ENCODE peak calls at places on chromosomes 11 and 22, in four cellular contexts. R is CD8-positive, alpha-beta T cell; G is adrenal gland; Q is heart left ventricle. A is an unnamed sample. For H3K4me1, the result is how much of the 10 kb centered on the place peaks cover.

GRCh38 chr11:33808228-33808828 is 34.0 kb upstream of the FBXO3 start:
- DNase-seq in R (peak), G (peak), Q (peak), A (peak)

GRCh38 chr11:40403321-40403720 is 1056.1 kb downstream of the LRRC4C start:
- DNase-seq in R (no peak), G (no peak), Q (no peak), A (no peak)

GRCh38 chr11:121067912-121068652 is 33.0 kb upstream of the TECTA start:
- DNase-seq in R (no peak), G (no peak), Q (no peak), A (no peak)

GRCh38 chr11:76205252-76206076 is 838 bp downstream of the WNT11 start:
- DNase-seq in R (no peak), G (no peak), Q (no peak), A (no peak)

GRCh38 chr11:28346721-28347120 is 238.5 kb downstream of the METTL15 start:
- DNase-seq in R (no peak), G (no peak), Q (no peak), A (no peak)

GRCh38 chr22:29914165-29914564 is 31.2 kb downstream of the MTMR3 start:
- DNase-seq in R (no peak), G (no peak), Q (no peak), A (no peak)

GRCh38 chr11:119567667-119568582 is 145.0 kb upstream of the THY1 start:
- DNase-seq in R (no peak), G (peak), Q (peak), A (no peak)

GRCh38 chr11:66227700-66228099 is 40.7 kb upstream of the RAB1B start:
- DNase-seq in R (no peak), G (no peak), Q (no peak), A (no peak)

GRCh38 chr11:13940611-13941256 is 21.8 kb upstream of the SPON1 start:
- DNase-seq in R (peak), G (no peak), Q (no peak), A (no peak)

GRCh38 chr11:120863359-120863758 is 160.5 kb upstream of the TBCEL start:
- DNase-seq in R (no peak), G (no peak), Q (no peak), A (no peak)

GRCh38 chr11:5691963-5692358 is 2.4 kb downstream of the TRIM22 start:
- DNase-seq in R (no peak), G (no peak), Q (no peak), A (no peak)

GRCh38 chr22:37564111-37564711 is 3.9 kb downstream of the CDC42EP1 start:
- DNase-seq in R (no peak), G (no peak), Q (no peak), A (no peak)

GRCh38 chr11:67302571-67303131 is 679 bp upstream of the SSH3 start:
- DNase-seq in R (no peak), G (peak), Q (peak), A (no peak)

GRCh38 chr22:22833059-22833458 is 54.6 kb upstream of the IGLL5 start:
- DNase-seq in R (no peak), G (no peak), Q (no peak), A (no peak)

GRCh38 chr11:118953265-118953664 is 2.8 kb upstream of the UPK2 start:
- DNase-seq in R (no peak), G (no peak), Q (no peak), A (no peak)

GRCh38 chr11:18564149-18564548 is 24.4 kb downstream of the UEVLD start:
- DNase-seq in R (no peak), G (no peak), Q (no peak), A (no peak)

GRCh38 chr11:4636136-4636535 is 1.1 kb upstream of the OR51D1 start:
- DNase-seq in R (no peak), G (no peak), Q (no peak), A (no peak)

GRCh38 chr22:44671742-44672141 is 30.3 kb upstream of the PRR5 start:
- DNase-seq in R (no peak), G (no peak), Q (no peak), A (no peak)

GRCh38 chr11:7056828-7057513 is 31.8 kb upstream of the RBMXL2 start:
- DNase-seq in R (no peak), G (no peak), Q (no peak), A (no peak)

GRCh38 chr11:10456519-10456918 is 1.5 kb downstream of the AMPD3 start:
- DNase-seq in R (peak), G (no peak), Q (no peak), A (no peak)

GRCh38 chr22:35894464-35894878 is 134.2 kb downstream of the RBFOX2 start:
- DNase-seq in R (no peak), G (no peak), Q (peak), A (no peak)

GRCh38 chr11:122746611-122747305 is 91.2 kb downstream of the UBASH3B start:
- DNase-seq in R (no peak), G (no peak), Q (no peak), A (no peak)
- H3K4me1 ChIP-seq in R (half or more), G (under half), Q (under half), A (under half)

GRCh38 chr11:73322986-73323306 is 14.9 kb downstream of the ARHGEF17 start:
- DNase-seq in R (no peak), G (no peak), Q (no peak), A (no peak)

GRCh38 chr11:73323464-73323863 is 15.4 kb downstream of the ARHGEF17 start:
- DNase-seq in R (no peak), G (peak), Q (peak), A (peak)

GRCh38 chr11:73321342-73322110 is 13.4 kb downstream of the ARHGEF17 start:
- DNase-seq in R (no peak), G (no peak), Q (peak), A (peak)

GRCh38 chr11:73320786-73321325 is 12.8 kb downstream of the ARHGEF17 start:
- DNase-seq in R (no peak), G (no peak), Q (no peak), A (no peak)

GRCh38 chr11:73322111-73322985 is 14.3 kb downstream of the ARHGEF17 start:
- DNase-seq in R (no peak), G (no peak), Q (no peak), A (no peak)
- H3K27ac ChIP-seq in R (no peak), G (no peak), Q (peak), A (peak)

DNA sequence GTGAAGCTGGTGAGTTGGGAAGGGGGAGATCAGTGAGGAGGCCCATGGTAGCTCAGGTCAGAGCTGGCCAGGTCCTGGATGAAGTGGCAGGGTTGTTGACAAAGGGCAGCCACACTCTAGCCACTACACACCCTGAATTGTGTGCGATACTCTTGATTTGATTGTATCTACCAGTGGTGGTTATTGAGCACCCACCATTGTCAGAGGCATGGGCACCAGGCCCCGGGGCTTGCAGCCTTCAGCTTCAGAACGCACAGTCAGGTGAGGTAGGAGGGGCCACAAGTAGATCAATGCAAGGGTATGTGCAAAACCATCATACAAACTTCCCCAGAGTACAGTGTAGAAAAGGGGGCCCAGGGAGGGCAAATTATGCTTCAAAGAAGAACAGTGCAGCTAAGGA is 38.1 kb downstream of the MICAL2 start:
- DNase-seq in R (no peak), G (no peak), Q (no peak), A (no peak)
- H3K4me1 ChIP-seq in R (under half), G (under half), Q (under half), A (under half)

GRCh38 chr22:28893810-28894209 is 10.4 kb downstream of the ZNRF3 start:
- DNase-seq in R (no peak), G (no peak), Q (no peak), A (no peak)

GRCh38 chr22:28896611-28897010 is 13.2 kb downstream of the ZNRF3 start:
- DNase-seq in R (no peak), G (no peak), Q (no peak), A (no peak)

GRCh38 chr22:28892175-28892731 is 8.9 kb downstream of the ZNRF3 start:
- DNase-seq in R (no peak), G (no peak), Q (no peak), A (no peak)

GRCh38 chr22:28894320-28894719 is 10.9 kb downstream of the ZNRF3 start:
- DNase-seq in R (no peak), G (no peak), Q (peak), A (peak)

GRCh38 chr22:28894793-28895192 is 11.4 kb downstream of the ZNRF3 start:
- DNase-seq in R (no peak), G (no peak), Q (no peak), A (no peak)
- H3K27ac ChIP-seq in R (no peak), G (no peak), Q (no peak), A (peak)

GRCh38 chr11:47506363-47506762 is 46.6 kb downstream of the CELF1 start:
- DNase-seq in R (no peak), G (no peak), Q (no peak), A (no peak)
- H3K4me1 ChIP-seq in R (under half), G (under half), Q (under half), A (half or more)

GRCh38 chr22:40626826-40627225 is 9.7 kb downstream of the MRTFA start:
- DNase-seq in R (no peak), G (no peak), Q (no peak), A (no peak)
- H3K27ac ChIP-seq in R (no peak), G (no peak), Q (no peak), A (no peak)

A was measured in left ventricle myocardium inferior.